ENCODE peak calls at places on chromosomes 7 and 10, in eight cellular contexts. I is bronchial epithelial cell; O is tibial nerve; B is mammary epithelial cell; J is fibroblast of lung; T is heart left ventricle; C is BJ; Y is CD8-positive, alpha-beta T cell. W is an unnamed sample.
A peak's percentile ranks its signal among the peaks of the same experiment; 100 is the strongest.

GRCh38 chr10:15485027-15485426 is 113.9 kb upstream of the FAM171A1 start:
- DNase-seq in I (no peak), O (no peak), B (no peak), J (no peak), T (no peak), C (no peak), Y (no peak), W (no peak)

GRCh38 chr10:42962902-42963231 is 114.0 kb upstream of the RET start:
- DNase-seq in I (no peak), O (no peak), B (no peak), J (no peak), T (peak; percentile 12), C (no peak), Y (no peak), W (no peak)

GRCh38 chr7:26052721-26053120 is 99.3 kb upstream of the NFE2L3 start:
- DNase-seq in I (peak; percentile 78), O (no peak), B (peak; percentile 82), J (peak; percentile 6), T (no peak), C (no peak), Y (no peak), W (no peak)

GRCh38 chr10:13417459-13418126 is 69.5 kb upstream of the SEPHS1 start:
- DNase-seq in I (no peak), O (no peak), B (peak; percentile 50), J (peak; percentile 80), T (no peak), C (no peak), Y (no peak), W (no peak)

GRCh38 chr10:6894405-6894804 is 314.3 kb upstream of the PRKCQ start:
- DNase-seq in I (peak; percentile 5), O (no peak), B (no peak), J (no peak), T (no peak), C (no peak), Y (no peak), W (no peak)

GRCh38 chr10:1280436-1281401 is 224.5 kb downstream of the WDR37 start:
- DNase-seq in I (no peak), O (no peak), B (no peak), J (no peak), T (no peak), C (no peak), Y (no peak), W (no peak)

GRCh38 chr10:122514045-122514840 is 46.3 kb upstream of the DMBT1 start:
- DNase-seq in I (peak; percentile 20), O (no peak), B (peak; percentile 21), J (peak; percentile 79), T (no peak), C (no peak), Y (no peak), W (no peak)

GRCh38 chr10:133293810-133294119 is 14.9 kb downstream of the TUBGCP2 start:
- DNase-seq in I (no peak), O (no peak), B (no peak), J (no peak), T (no peak), C (no peak), Y (no peak), W (no peak)

GRCh38 chr7:25953859-25954258 is 198.1 kb upstream of the NFE2L3 start:
- DNase-seq in I (no peak), O (no peak), B (no peak), J (no peak), T (no peak), C (no peak), Y (no peak), W (no peak)

GRCh38 chr7:140448781-140449180 is 30.5 kb downstream of the MKRN1 start:
- DNase-seq in I (no peak), O (no peak), B (no peak), J (no peak), T (no peak), C (no peak), Y (no peak), W (no peak)
- H3K36me3 ChIP-seq in I (no peaks in the 10 kb centered on the region), O (peaks cover 25% of the 10 kb centered on the region), B (no peaks in the 10 kb centered on the region), J (no peaks in the 10 kb centered on the region), T (peaks cover 18% of the 10 kb centered on the region), C (peaks cover 2% of the 10 kb centered on the region), Y (peaks cover 5% of the 10 kb centered on the region), W (peaks cover 14% of the 10 kb centered on the region)

GRCh38 chr10:69215405-69216176 is 4.5 kb upstream of the HKDC1 start:
- DNase-seq in I (peak; percentile 17), O (no peak), B (no peak), J (peak; percentile 6), T (no peak), C (no peak), Y (no peak), W (no peak)
- H3K36me3 ChIP-seq in I (no peaks in the 10 kb centered on the region), O (no peaks in the 10 kb centered on the region), B (no peaks in the 10 kb centered on the region), J (no peaks in the 10 kb centered on the region), T (no peaks in the 10 kb centered on the region), C (no peaks in the 10 kb centered on the region), Y (no peaks in the 10 kb centered on the region), W (no peaks in the 10 kb centered on the region)

GRCh38 chr7:112791465-112792168 is 1.4 kb upstream of the TMEM168 start:
- DNase-seq in I (no peak), O (no peak), B (no peak), J (no peak), T (no peak), C (no peak), Y (no peak), W (no peak)

GRCh38 chr7:112789453-112789823 is 755 bp downstream of the TMEM168 start:
- DNase-seq in I (no peak), O (no peak), B (no peak), J (peak; percentile 0), T (no peak), C (no peak), Y (no peak), W (no peak)

GRCh38 chr7:112790651-112790973 is 419 bp upstream of the TMEM168 start:
- DNase-seq in I (peak; percentile 26), O (no peak), B (no peak), J (no peak), T (no peak), C (no peak), Y (no peak), W (no peak)

GRCh38 chr7:112788778-112789343 is 1.3 kb downstream of the TMEM168 start:
- DNase-seq in I (no peak), O (no peak), B (no peak), J (no peak), T (no peak), C (no peak), Y (no peak), W (no peak)

GRCh38 chr7:112789824-112790650 is at the start of gene TMEM168:
- DNase-seq in I (peak; percentile 70), O (peak; percentile 30), B (peak; percentile 85), J (peak; percentile 79), T (peak; percentile 83), C (no peak), Y (peak; percentile 82), W (peak; percentile 54)
- H3K36me3 ChIP-seq in I (no peaks in the 10 kb centered on the region), O (no peaks in the 10 kb centered on the region), B (no peaks in the 10 kb centered on the region), J (no peaks in the 10 kb centered on the region), T (no peaks in the 10 kb centered on the region), C (no peaks in the 10 kb centered on the region), Y (no peaks in the 10 kb centered on the region), W (no peaks in the 10 kb centered on the region)

GRCh38 chr10:103610083-103610472 is 116.6 kb downstream of the NEURL1 start:
- DNase-seq in I (no peak), O (no peak), B (no peak), J (no peak), T (no peak), C (no peak), Y (no peak), W (no peak)

GRCh38 chr10:103613616-103614015 is 120.1 kb downstream of the NEURL1 start:
- DNase-seq in I (no peak), O (no peak), B (no peak), J (no peak), T (no peak), C (no peak), Y (no peak), W (no peak)

GRCh38 chr10:103612462-103613365 is 119.2 kb downstream of the NEURL1 start:
- DNase-seq in I (peak; percentile 23), O (no peak), B (no peak), J (peak; percentile 82), T (no peak), C (peak; percentile 34), Y (no peak), W (no peak)

GRCh38 chr10:103609231-103610082 is 116.0 kb downstream of the NEURL1 start:
- DNase-seq in I (no peak), O (no peak), B (no peak), J (peak; percentile 28), T (no peak), C (no peak), Y (no peak), W (no peak)

GRCh38 chr10:103610921-103611511 is 117.5 kb downstream of the NEURL1 start:
- DNase-seq in I (no peak), O (no peak), B (no peak), J (no peak), T (no peak), C (no peak), Y (no peak), W (no peak)
- H3K36me3 ChIP-seq in I (peaks cover 45% of the 10 kb centered on the region), O (peaks cover 60% of the 10 kb centered on the region), B (peaks cover 43% of the 10 kb centered on the region), J (peaks cover 20% of the 10 kb centered on the region), T (peaks cover 49% of the 10 kb centered on the region), C (peaks cover 37% of the 10 kb centered on the region), Y (no peaks in the 10 kb centered on the region), W (peaks cover 38% of the 10 kb centered on the region)

DNA sequence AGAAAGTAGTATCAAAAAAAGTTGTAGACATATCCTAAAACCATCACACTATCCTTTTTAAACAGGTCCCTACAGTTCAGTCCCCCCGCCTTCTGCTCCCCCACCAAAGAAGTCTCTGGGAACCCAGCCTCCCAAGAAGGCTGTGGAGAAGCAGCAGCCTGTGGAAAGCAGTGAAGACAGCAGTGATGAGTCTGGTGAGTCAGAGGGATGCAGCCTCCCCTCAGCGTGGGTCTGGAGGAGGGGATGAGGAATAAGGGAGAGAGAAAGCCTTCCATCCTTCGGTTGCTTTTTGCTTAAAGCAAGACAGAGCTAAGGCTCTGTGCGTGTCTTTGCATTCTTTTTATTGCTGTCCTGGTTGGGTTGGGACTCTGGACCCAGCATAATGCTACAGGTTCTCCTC is 7.6 kb downstream of the NOLC1 start:
- DNase-seq in I (no peak), O (no peak), B (no peak), J (no peak), T (no peak), C (no peak), Y (no peak), W (no peak)
- H3K36me3 ChIP-seq in I (peaks cover 52% of the 10 kb centered on the region), O (peaks cover 92% of the 10 kb centered on the region), B (peaks cover 56% of the 10 kb centered on the region), J (peaks cover 35% of the 10 kb centered on the region), T (peaks cover 94% of the 10 kb centered on the region), C (peaks cover 41% of the 10 kb centered on the region), Y (peaks cover 72% of the 10 kb centered on the region), W (peaks cover 48% of the 10 kb centered on the region)

DNA sequence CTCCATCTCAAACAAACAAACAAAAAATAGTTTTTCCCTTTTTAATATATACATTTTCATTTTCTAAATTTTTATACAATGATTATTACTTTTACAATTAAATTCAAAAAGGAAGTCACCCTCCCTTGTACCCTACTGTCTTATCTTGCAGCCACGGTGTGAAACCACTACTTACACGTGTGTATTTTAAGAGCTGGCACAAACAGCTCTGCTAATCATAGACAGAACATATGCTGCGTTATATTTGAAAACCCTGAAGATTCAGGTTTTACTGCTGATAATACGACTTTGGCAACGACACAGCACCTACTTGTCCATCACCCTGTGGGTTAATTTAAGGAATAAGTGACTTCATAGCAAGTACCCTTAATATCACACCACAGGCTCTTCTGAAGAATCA is 991 bp downstream of the ANKRD61 start:
- DNase-seq in I (no peak), O (no peak), B (no peak), J (no peak), T (no peak), C (no peak), Y (no peak), W (no peak)
- H3K36me3 ChIP-seq in I (peaks cover 8% of the 10 kb centered on the region), O (peaks cover 97% of the 10 kb centered on the region), B (peaks cover 13% of the 10 kb centered on the region), J (peaks cover 8% of the 10 kb centered on the region), T (peaks cover 90% of the 10 kb centered on the region), C (peaks cover 26% of the 10 kb centered on the region), Y (peaks cover 31% of the 10 kb centered on the region), W (peaks cover 32% of the 10 kb centered on the region)

W was measured in neuronal stem cell.